ENCODE peak calls at places on chromosomes 4 and X, in seven cellular contexts. One of them, this sample, is unnamed.

GRCh38 chr4:98314791-98315565 is 53.8 kb downstream of the RAP1GDS1 start:
- DNase-seq in mesenchymal stem cell: peak; percentile 11
- DNase-seq in NCI-H1105: no peak
- DNase-seq in activated CD4-positive, alpha-beta T cell treated with anti-CD3 and anti-CD28 coated beads, Interleukin-2, amount 10 ng/mL, durations not matched to agents 7 days and 5 days: no peak
- DNase-seq in CD8-positive, alpha-beta memory T cell: no peak
- DNase-seq in adipocyte: peak; percentile 15
- DNase-seq in stimulated activated effector memory CD8-positive, alpha-beta T cell treated with anti-CD3 and anti-CD28 coated beads, Interleukin-12 subunit alpha, Interleukin-12 subunit beta, amount 100 ng/mL, for 72 hours: no peak
- DNase-seq in this sample: no peak

GRCh38 chr4:187995322-187996207 is at the start of gene ZFP42:
- DNase-seq in stimulated activated effector memory CD8-positive, alpha-beta T cell treated with anti-CD3 and anti-CD28 coated beads, Interleukin-12 subunit alpha, Interleukin-12 subunit beta, amount 100 ng/mL, for 72 hours: no peak
- DNase-seq in CD8-positive, alpha-beta memory T cell: no peak
- DNase-seq in activated CD4-positive, alpha-beta T cell treated with anti-CD3 and anti-CD28 coated beads, Interleukin-2, amount 10 ng/mL, durations not matched to agents 7 days and 5 days: no peak
- DNase-seq in adipocyte: no peak
- DNase-seq in NCI-H1105: no peak
- DNase-seq in mesenchymal stem cell: no peak
- DNase-seq in this sample: no peak

GRCh38 chrX:130071611-130072349 is 38.5 kb downstream of the ELF4 start:
- DNase-seq in NCI-H1105: no peak
- DNase-seq in stimulated activated effector memory CD8-positive, alpha-beta T cell treated with anti-CD3 and anti-CD28 coated beads, Interleukin-12 subunit alpha, Interleukin-12 subunit beta, amount 100 ng/mL, for 72 hours: no peak
- DNase-seq in adipocyte: no peak
- DNase-seq in activated CD4-positive, alpha-beta T cell treated with anti-CD3 and anti-CD28 coated beads, Interleukin-2, amount 10 ng/mL, durations not matched to agents 7 days and 5 days: no peak
- DNase-seq in CD8-positive, alpha-beta memory T cell: no peak
- DNase-seq in mesenchymal stem cell: no peak
- DNase-seq in this sample: no peak

GRCh38 chrX:8306296-8306975 is 135.4 kb upstream of the VCX2 start:
- DNase-seq in CD8-positive, alpha-beta memory T cell: no peak
- DNase-seq in NCI-H1105: no peak
- DNase-seq in activated CD4-positive, alpha-beta T cell treated with anti-CD3 and anti-CD28 coated beads, Interleukin-2, amount 10 ng/mL, durations not matched to agents 7 days and 5 days: no peak
- DNase-seq in adipocyte: no peak
- DNase-seq in mesenchymal stem cell: no peak
- DNase-seq in stimulated activated effector memory CD8-positive, alpha-beta T cell treated with anti-CD3 and anti-CD28 coated beads, Interleukin-12 subunit alpha, Interleukin-12 subunit beta, amount 100 ng/mL, for 72 hours: no peak
- DNase-seq in this sample: no peak

GRCh38 chr4:169271692-169272007 is 894 bp upstream of the SH3RF1 start:
- DNase-seq in stimulated activated effector memory CD8-positive, alpha-beta T cell treated with anti-CD3 and anti-CD28 coated beads, Interleukin-12 subunit alpha, Interleukin-12 subunit beta, amount 100 ng/mL, for 72 hours: no peak
- DNase-seq in CD8-positive, alpha-beta memory T cell: no peak
- DNase-seq in mesenchymal stem cell: no peak
- DNase-seq in NCI-H1105: no peak
- DNase-seq in adipocyte: peak; percentile 31
- DNase-seq in activated CD4-positive, alpha-beta T cell treated with anti-CD3 and anti-CD28 coated beads, Interleukin-2, amount 10 ng/mL, durations not matched to agents 7 days and 5 days: no peak
- DNase-seq in this sample: no peak

GRCh38 chrX:151870603-151871002 is 42.1 kb upstream of the MAGEA4 start:
- DNase-seq in adipocyte: peak; percentile 66
- DNase-seq in NCI-H1105: no peak
- DNase-seq in mesenchymal stem cell: peak; percentile 5
- DNase-seq in CD8-positive, alpha-beta memory T cell: no peak
- DNase-seq in activated CD4-positive, alpha-beta T cell treated with anti-CD3 and anti-CD28 coated beads, Interleukin-2, amount 10 ng/mL, durations not matched to agents 7 days and 5 days: no peak
- DNase-seq in stimulated activated effector memory CD8-positive, alpha-beta T cell treated with anti-CD3 and anti-CD28 coated beads, Interleukin-12 subunit alpha, Interleukin-12 subunit beta, amount 100 ng/mL, for 72 hours: no peak
- DNase-seq in this sample: no peak

GRCh38 chr4:8170341-8170740 is 11.7 kb upstream of the ABLIM2 start:
- DNase-seq in NCI-H1105: no peak
- DNase-seq in adipocyte: no peak
- DNase-seq in CD8-positive, alpha-beta memory T cell: no peak
- DNase-seq in stimulated activated effector memory CD8-positive, alpha-beta T cell treated with anti-CD3 and anti-CD28 coated beads, Interleukin-12 subunit alpha, Interleukin-12 subunit beta, amount 100 ng/mL, for 72 hours: no peak
- DNase-seq in mesenchymal stem cell: no peak
- DNase-seq in activated CD4-positive, alpha-beta T cell treated with anti-CD3 and anti-CD28 coated beads, Interleukin-2, amount 10 ng/mL, durations not matched to agents 7 days and 5 days: no peak
- DNase-seq in this sample: no peak

GRCh38 chr4:168484626-168485025 is 4.3 kb upstream of the DDX60L start:
- DNase-seq in mesenchymal stem cell: peak; percentile 77
- DNase-seq in CD8-positive, alpha-beta memory T cell: no peak
- DNase-seq in activated CD4-positive, alpha-beta T cell treated with anti-CD3 and anti-CD28 coated beads, Interleukin-2, amount 10 ng/mL, durations not matched to agents 7 days and 5 days: no peak
- DNase-seq in stimulated activated effector memory CD8-positive, alpha-beta T cell treated with anti-CD3 and anti-CD28 coated beads, Interleukin-12 subunit alpha, Interleukin-12 subunit beta, amount 100 ng/mL, for 72 hours: no peak
- DNase-seq in adipocyte: peak; percentile 90
- DNase-seq in NCI-H1105: no peak
- DNase-seq in this sample: no peak

GRCh38 chrX:50180073-50180940 is 20.5 kb downstream of the AKAP4 start:
- DNase-seq in NCI-H1105: no peak
- DNase-seq in mesenchymal stem cell: no peak
- DNase-seq in adipocyte: no peak
- DNase-seq in CD8-positive, alpha-beta memory T cell: no peak
- DNase-seq in activated CD4-positive, alpha-beta T cell treated with anti-CD3 and anti-CD28 coated beads, Interleukin-2, amount 10 ng/mL, durations not matched to agents 7 days and 5 days: no peak
- DNase-seq in stimulated activated effector memory CD8-positive, alpha-beta T cell treated with anti-CD3 and anti-CD28 coated beads, Interleukin-12 subunit alpha, Interleukin-12 subunit beta, amount 100 ng/mL, for 72 hours: no peak
- DNase-seq in this sample: no peak

GRCh38 chrX:64536740-64537139 is 141.5 kb upstream of the MTMR8 start:
- DNase-seq in adipocyte: no peak
- DNase-seq in mesenchymal stem cell: no peak
- DNase-seq in NCI-H1105: no peak
- DNase-seq in activated CD4-positive, alpha-beta T cell treated with anti-CD3 and anti-CD28 coated beads, Interleukin-2, amount 10 ng/mL, durations not matched to agents 7 days and 5 days: no peak
- DNase-seq in stimulated activated effector memory CD8-positive, alpha-beta T cell treated with anti-CD3 and anti-CD28 coated beads, Interleukin-12 subunit alpha, Interleukin-12 subunit beta, amount 100 ng/mL, for 72 hours: no peak
- DNase-seq in CD8-positive, alpha-beta memory T cell: no peak
- DNase-seq in this sample: no peak

GRCh38 chr4:3745886-3746656 is 20.1 kb upstream of the ADRA2C start:
- DNase-seq in mesenchymal stem cell: no peak
- DNase-seq in CD8-positive, alpha-beta memory T cell: no peak
- DNase-seq in adipocyte: no peak
- DNase-seq in stimulated activated effector memory CD8-positive, alpha-beta T cell treated with anti-CD3 and anti-CD28 coated beads, Interleukin-12 subunit alpha, Interleukin-12 subunit beta, amount 100 ng/mL, for 72 hours: no peak
- DNase-seq in NCI-H1105: no peak
- DNase-seq in activated CD4-positive, alpha-beta T cell treated with anti-CD3 and anti-CD28 coated beads, Interleukin-2, amount 10 ng/mL, durations not matched to agents 7 days and 5 days: no peak
- DNase-seq in this sample: no peak